ENCODE peak calls at places on chromosomes 3 and 15, in four cellular contexts. One of them, this sample, is unnamed.

GRCh38 chr15:57867970-57868791 is 161.7 kb downstream of the POLR2M start:
- DNase-seq in adrenal gland: no peak
- DNase-seq in stomach: no peak
- DNase-seq in ovary: no peak
- DNase-seq in this sample: no peak

GRCh38 chr3:176776622-176777021 is 420.7 kb downstream of the TBL1XR1 start:
- DNase-seq in adrenal gland: no peak
- DNase-seq in stomach: no peak
- DNase-seq in ovary: no peak
- DNase-seq in this sample: no peak

GRCh38 chr15:75727851-75728715 is 15.4 kb upstream of the CSPG4 start:
- DNase-seq in adrenal gland: peak
- DNase-seq in stomach: peak
- DNase-seq in ovary: no peak
- DNase-seq in this sample: peak

GRCh38 chr3:190338717-190339116 is 16.5 kb upstream of the CLDN1 start:
- DNase-seq in adrenal gland: peak
- DNase-seq in stomach: no peak
- DNase-seq in ovary: no peak
- DNase-seq in this sample: peak

GRCh38 chr15:37765809-37766208 is 168.6 kb upstream of the TMCO5A start:
- DNase-seq in adrenal gland: no peak
- DNase-seq in stomach: no peak
- DNase-seq in ovary: no peak
- DNase-seq in this sample: no peak

GRCh38 chr15:40272713-40273056 is 10.2 kb downstream of the ANKRD63 start:
- DNase-seq in adrenal gland: peak
- DNase-seq in stomach: no peak
- DNase-seq in ovary: no peak
- DNase-seq in this sample: no peak

GRCh38 chr3:25007974-25008658 is 419.9 kb upstream of the RARB start:
- DNase-seq in adrenal gland: no peak
- DNase-seq in stomach: no peak
- DNase-seq in ovary: no peak
- DNase-seq in this sample: peak

GRCh38 chr15:68819451-68820204 is 1.1 kb downstream of the ANP32A start:
- DNase-seq in adrenal gland: peak
- DNase-seq in stomach: peak
- DNase-seq in ovary: peak
- DNase-seq in this sample: peak

GRCh38 chr3:143170043-143170442 is 50.5 kb downstream of the CHST2 start:
- DNase-seq in adrenal gland: no peak
- DNase-seq in stomach: no peak
- DNase-seq in ovary: no peak
- DNase-seq in this sample: no peak

GRCh38 chr3:66795365-66795764 is 202.7 kb upstream of the KBTBD8 start:
- DNase-seq in adrenal gland: no peak
- DNase-seq in stomach: no peak
- DNase-seq in ovary: no peak
- DNase-seq in this sample: peak

DNA sequence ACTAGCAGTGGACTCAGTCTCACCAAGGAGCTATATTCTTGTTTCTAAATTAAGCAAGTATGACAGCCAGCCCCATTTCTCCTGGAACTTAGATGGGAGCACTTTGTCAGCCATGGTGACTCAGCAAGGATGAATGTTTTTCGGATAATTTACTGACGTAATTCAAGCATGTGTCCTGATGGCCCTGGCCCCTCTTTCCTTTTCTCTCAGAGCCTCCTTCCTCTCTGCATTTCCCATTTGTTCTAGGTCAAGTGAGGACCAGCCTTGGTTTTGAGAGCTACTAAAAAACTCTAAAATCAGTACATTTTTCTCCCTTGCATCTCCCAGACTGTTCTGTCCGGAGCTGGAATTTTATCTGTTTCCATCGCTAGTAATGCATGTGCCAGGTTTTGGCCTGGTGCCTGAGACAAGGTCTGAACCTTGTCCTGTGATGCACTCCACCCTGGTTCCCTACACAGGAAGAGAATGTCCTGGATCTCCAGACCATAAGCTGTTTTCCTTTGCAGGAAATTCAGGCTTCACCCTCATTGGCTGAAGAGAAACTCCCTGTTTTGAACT is 256.6 kb upstream of the ROPN1 start:
- DNase-seq in adrenal gland: peak
- DNase-seq in stomach: peak
- DNase-seq in ovary: no peak
- DNase-seq in this sample: peak
- H3K4me3 ChIP-seq in adrenal gland: no peak
- H3K4me3 ChIP-seq in stomach: no peak
- H3K4me3 ChIP-seq in ovary: no peak
- H3K4me3 ChIP-seq in this sample: no peak

GRCh38 chr3:13411186-13411860 is 8.8 kb downstream of the NUP210 start:
- DNase-seq in adrenal gland: no peak
- DNase-seq in stomach: no peak
- DNase-seq in ovary: no peak
- DNase-seq in this sample: no peak

GRCh38 chr3:13408890-13409289 is 11.2 kb downstream of the NUP210 start:
- DNase-seq in adrenal gland: no peak
- DNase-seq in stomach: no peak
- DNase-seq in ovary: no peak
- DNase-seq in this sample: no peak

GRCh38 chr3:13415236-13416001 is 4.7 kb downstream of the NUP210 start:
- DNase-seq in adrenal gland: no peak
- DNase-seq in stomach: no peak
- DNase-seq in ovary: no peak
- DNase-seq in this sample: no peak

GRCh38 chr3:13416002-13416793 is 3.9 kb downstream of the NUP210 start:
- DNase-seq in adrenal gland: no peak
- DNase-seq in stomach: no peak
- DNase-seq in ovary: no peak
- DNase-seq in this sample: no peak

GRCh38 chr3:13414040-13414729 is 5.9 kb downstream of the NUP210 start:
- DNase-seq in adrenal gland: no peak
- DNase-seq in stomach: peak
- DNase-seq in ovary: no peak
- DNase-seq in this sample: peak
- H3K4me3 ChIP-seq in adrenal gland: no peak
- H3K4me3 ChIP-seq in stomach: no peak
- H3K4me3 ChIP-seq in ovary: no peak
- H3K4me3 ChIP-seq in this sample: no peak

GRCh38 chr3:4396006-4396405 is 71.1 kb downstream of the SUMF1 start:
- DNase-seq in adrenal gland: peak
- DNase-seq in stomach: no peak
- DNase-seq in ovary: no peak
- DNase-seq in this sample: no peak

GRCh38 chr3:4395448-4395847 is 71.6 kb downstream of the SUMF1 start:
- DNase-seq in adrenal gland: no peak
- DNase-seq in stomach: no peak
- DNase-seq in ovary: no peak
- DNase-seq in this sample: no peak

GRCh38 chr3:4394567-4394966 is 72.5 kb downstream of the SUMF1 start:
- DNase-seq in adrenal gland: no peak
- DNase-seq in stomach: no peak
- DNase-seq in ovary: no peak
- DNase-seq in this sample: no peak

GRCh38 chr3:4394048-4394447 is 73.0 kb downstream of the SUMF1 start:
- DNase-seq in adrenal gland: no peak
- DNase-seq in stomach: no peak
- DNase-seq in ovary: no peak
- DNase-seq in this sample: no peak

GRCh38 chr3:4392992-4393391 is 74.1 kb downstream of the SUMF1 start:
- DNase-seq in adrenal gland: no peak
- DNase-seq in stomach: no peak
- DNase-seq in ovary: no peak
- DNase-seq in this sample: no peak
- H3K4me3 ChIP-seq in adrenal gland: no peak
- H3K4me3 ChIP-seq in stomach: no peak
- H3K4me3 ChIP-seq in ovary: no peak
- H3K4me3 ChIP-seq in this sample: no peak

DNA sequence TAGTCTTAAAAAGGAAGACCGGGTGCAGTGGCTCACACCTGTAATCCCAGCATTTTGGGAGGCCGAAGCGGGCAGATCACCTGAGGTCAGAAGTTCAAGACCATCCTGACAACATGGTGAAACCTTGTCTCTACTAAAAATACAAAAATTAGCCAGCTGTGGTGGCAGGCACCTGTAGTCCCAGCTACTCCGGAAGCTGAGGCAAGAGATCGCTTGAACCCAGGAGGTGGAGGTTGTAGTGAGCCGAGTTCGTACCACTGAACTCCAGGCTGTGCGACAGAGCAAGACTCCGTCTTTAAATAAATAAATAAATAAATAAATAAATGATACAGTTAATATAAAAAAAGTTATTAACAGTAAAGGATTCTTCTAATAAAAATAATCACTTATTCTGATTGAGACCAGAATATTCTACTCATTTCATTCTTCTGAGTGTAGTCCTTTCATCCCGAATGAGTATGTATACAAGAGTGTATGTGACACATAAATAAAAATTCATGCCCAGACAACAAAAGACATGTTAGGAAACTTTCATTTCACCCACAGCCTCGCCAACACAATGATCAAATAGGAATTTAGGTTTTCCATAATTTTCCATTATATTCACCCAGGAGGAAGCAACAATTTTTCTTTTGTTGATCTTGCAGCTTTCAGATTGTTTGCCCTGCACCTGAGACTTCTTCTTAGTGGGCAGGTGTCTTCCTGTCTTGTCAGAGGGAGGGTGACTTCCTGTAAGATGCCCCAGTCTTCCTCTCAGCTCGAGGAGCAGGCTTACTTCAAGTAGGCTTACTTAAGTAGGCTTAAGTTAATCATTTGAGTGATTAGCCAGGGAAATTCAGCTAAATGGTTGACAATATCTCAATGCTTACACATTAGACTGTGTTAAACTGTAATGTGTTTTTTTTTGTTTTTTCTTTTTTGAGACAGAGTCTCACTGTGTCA is 7.8 kb upstream of the NUP210 start:
- DNase-seq in adrenal gland: no peak
- DNase-seq in stomach: no peak
- DNase-seq in ovary: no peak
- DNase-seq in this sample: no peak
- H3K4me3 ChIP-seq in adrenal gland: no peak
- H3K4me3 ChIP-seq in stomach: no peak
- H3K4me3 ChIP-seq in ovary: no peak
- H3K4me3 ChIP-seq in this sample: no peak

GRCh38 chr3:27590437-27591320 is 106.5 kb upstream of the SLC4A7 start:
- DNase-seq in adrenal gland: no peak
- DNase-seq in stomach: no peak
- DNase-seq in ovary: no peak
- DNase-seq in this sample: no peak
- H3K4me3 ChIP-seq in adrenal gland: no peak
- H3K4me3 ChIP-seq in stomach: no peak
- H3K4me3 ChIP-seq in ovary: no peak
- H3K4me3 ChIP-seq in this sample: no peak

DNA sequence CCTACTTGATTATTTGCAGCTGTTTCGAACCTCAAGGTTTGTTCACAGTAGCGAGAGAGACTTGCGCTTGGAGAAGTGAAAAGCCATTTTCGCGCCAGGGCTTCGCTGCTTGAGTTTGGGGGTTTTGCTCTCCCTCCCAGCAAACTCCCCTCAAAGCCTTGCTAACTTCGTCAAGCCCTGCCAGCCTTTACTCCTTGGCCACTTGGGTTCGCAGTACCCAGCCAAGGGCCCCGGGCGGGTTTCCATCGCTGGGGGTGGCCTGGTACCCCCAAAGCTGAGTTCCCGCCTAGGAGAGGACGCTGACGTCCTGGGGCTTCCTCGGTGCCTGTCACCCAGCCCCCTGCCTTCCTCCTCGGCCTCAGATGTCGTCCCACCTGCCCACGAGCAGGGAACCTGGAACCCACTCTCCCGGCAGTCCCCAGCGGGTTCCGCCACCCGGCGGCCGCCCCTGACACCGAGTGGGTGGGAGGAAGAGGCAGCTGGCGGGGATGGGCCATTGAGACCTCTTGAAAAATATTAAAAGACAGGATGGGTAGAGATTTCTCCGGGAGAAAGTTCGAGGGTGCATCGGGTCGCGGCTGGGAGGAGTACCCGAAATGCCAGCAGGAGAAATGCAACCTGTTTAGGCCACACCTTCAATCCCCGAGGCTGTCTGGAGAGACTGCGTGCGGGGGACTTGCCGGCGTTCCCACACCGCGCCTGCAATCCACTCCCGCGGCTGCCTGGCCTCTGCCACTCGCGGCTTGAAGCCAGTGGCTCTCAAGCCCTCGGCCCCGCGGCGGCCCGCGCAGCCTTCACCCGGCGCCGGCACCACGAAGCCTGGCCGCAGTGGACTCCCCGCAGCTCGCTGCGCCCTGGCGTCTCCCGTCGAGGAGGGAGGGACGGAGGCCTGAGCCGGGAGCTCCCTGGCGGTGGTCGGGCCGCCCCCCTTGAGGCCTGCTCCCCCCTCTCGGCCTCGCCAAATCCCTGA is 8.8 kb upstream of the NR2F2 start:
- DNase-seq in adrenal gland: peak
- DNase-seq in stomach: peak
- DNase-seq in ovary: peak
- DNase-seq in this sample: no peak
- H3K4me3 ChIP-seq in adrenal gland: no peak
- H3K4me3 ChIP-seq in stomach: peak
- H3K4me3 ChIP-seq in ovary: peak
- H3K4me3 ChIP-seq in this sample: peak

GRCh38 chr3:13318626-13319470 is 101.3 kb downstream of the NUP210 start:
- DNase-seq in adrenal gland: no peak
- DNase-seq in stomach: no peak
- DNase-seq in ovary: no peak
- DNase-seq in this sample: no peak
- H3K4me3 ChIP-seq in adrenal gland: no peak
- H3K4me3 ChIP-seq in stomach: no peak
- H3K4me3 ChIP-seq in ovary: no peak
- H3K4me3 ChIP-seq in this sample: no peak

This sample was measured in MG63.